ENCODE peak calls at places on chromosomes 5 and 9, in ten cellular contexts. B, J, R, V, P, T, Q, D, Z and X are unnamed samples.

GRCh38 chr5:6169660-6170059 is 208.7 kb downstream of the MED10 start:
- DNase-seq in B (no peak), J (no peak), R (no peak), V (no peak), P (no peak), T (no peak), Q (no peak), D (no peak), Z (no peak), X (no peak)

GRCh38 chr9:93060746-93061259 is 2.3 kb downstream of the SUSD3 start:
- DNase-seq in B (peak; percentile 66), J (no peak), R (no peak), V (no peak), P (no peak), T (no peak), Q (peak; percentile 41), D (peak; percentile 39), Z (no peak), X (no peak)

GRCh38 chr5:168172718-168173045 is 118.8 kb upstream of the WWC1 start:
- DNase-seq in B (peak; percentile 65), J (no peak), R (no peak), V (no peak), P (no peak), T (no peak), Q (no peak), D (no peak), Z (no peak), X (no peak)

GRCh38 chr9:26331223-26331622 is 561.4 kb downstream of the CAAP1 start:
- DNase-seq in B (no peak), J (no peak), R (no peak), V (no peak), P (no peak), T (no peak), Q (no peak), D (no peak), Z (no peak), X (no peak)

GRCh38 chr9:134437417-134438203 is 111.4 kb downstream of the RXRA start:
- DNase-seq in B (no peak), J (no peak), R (no peak), V (no peak), P (no peak), T (no peak), Q (no peak), D (no peak), Z (no peak), X (no peak)

GRCh38 chr9:3863114-3863528 is 337.3 kb upstream of the RFX3 start:
- DNase-seq in B (peak; percentile 95), J (no peak), R (peak; percentile 76), V (no peak), P (no peak), T (no peak), Q (peak; percentile 92), D (no peak), Z (peak; percentile 87), X (peak; percentile 28)

GRCh38 chr9:114060070-114060469 is 18.0 kb downstream of the AMBP start:
- DNase-seq in B (no peak), J (no peak), R (no peak), V (no peak), P (no peak), T (no peak), Q (no peak), D (no peak), Z (no peak), X (no peak)

GRCh38 chr9:6805532-6805931 is 47.8 kb downstream of the KDM4C start:
- DNase-seq in B (peak; percentile 59), J (no peak), R (no peak), V (no peak), P (no peak), T (no peak), Q (peak; percentile 80), D (no peak), Z (peak; percentile 61), X (no peak)

GRCh38 chr5:155027993-155028629 is 14.6 kb downstream of the KIF4B start:
- DNase-seq in B (no peak), J (no peak), R (peak; percentile 20), V (no peak), P (no peak), T (no peak), Q (no peak), D (no peak), Z (no peak), X (no peak)

GRCh38 chr9:123541441-123541840 is 185.4 kb downstream of the CRB2 start:
- DNase-seq in B (no peak), J (no peak), R (no peak), V (no peak), P (no peak), T (no peak), Q (no peak), D (no peak), Z (no peak), X (no peak)

GRCh38 chr5:126965061-126965475 is 65.3 kb downstream of the MARCHF3 start:
- DNase-seq in B (peak; percentile 84), J (no peak), R (peak; percentile 86), V (no peak), P (no peak), T (peak; percentile 1), Q (peak; percentile 97), D (no peak), Z (peak; percentile 80), X (no peak)

GRCh38 chr5:124180523-124181461 is 565.6 kb downstream of the ZNF608 start:
- DNase-seq in B (peak; percentile 75), J (no peak), R (no peak), V (no peak), P (no peak), T (no peak), Q (peak; percentile 21), D (no peak), Z (peak; percentile 69), X (no peak)

GRCh38 chr9:13568446-13568845 is 289.0 kb upstream of the MPDZ start:
- DNase-seq in B (peak; percentile 41), J (no peak), R (no peak), V (no peak), P (no peak), T (no peak), Q (no peak), D (no peak), Z (peak; percentile 18), X (no peak)

GRCh38 chr5:115304496-115304895 is 8.0 kb upstream of the CCDC112 start:
- DNase-seq in B (no peak), J (no peak), R (no peak), V (no peak), P (no peak), T (no peak), Q (no peak), D (no peak), Z (no peak), X (no peak)

DNA sequence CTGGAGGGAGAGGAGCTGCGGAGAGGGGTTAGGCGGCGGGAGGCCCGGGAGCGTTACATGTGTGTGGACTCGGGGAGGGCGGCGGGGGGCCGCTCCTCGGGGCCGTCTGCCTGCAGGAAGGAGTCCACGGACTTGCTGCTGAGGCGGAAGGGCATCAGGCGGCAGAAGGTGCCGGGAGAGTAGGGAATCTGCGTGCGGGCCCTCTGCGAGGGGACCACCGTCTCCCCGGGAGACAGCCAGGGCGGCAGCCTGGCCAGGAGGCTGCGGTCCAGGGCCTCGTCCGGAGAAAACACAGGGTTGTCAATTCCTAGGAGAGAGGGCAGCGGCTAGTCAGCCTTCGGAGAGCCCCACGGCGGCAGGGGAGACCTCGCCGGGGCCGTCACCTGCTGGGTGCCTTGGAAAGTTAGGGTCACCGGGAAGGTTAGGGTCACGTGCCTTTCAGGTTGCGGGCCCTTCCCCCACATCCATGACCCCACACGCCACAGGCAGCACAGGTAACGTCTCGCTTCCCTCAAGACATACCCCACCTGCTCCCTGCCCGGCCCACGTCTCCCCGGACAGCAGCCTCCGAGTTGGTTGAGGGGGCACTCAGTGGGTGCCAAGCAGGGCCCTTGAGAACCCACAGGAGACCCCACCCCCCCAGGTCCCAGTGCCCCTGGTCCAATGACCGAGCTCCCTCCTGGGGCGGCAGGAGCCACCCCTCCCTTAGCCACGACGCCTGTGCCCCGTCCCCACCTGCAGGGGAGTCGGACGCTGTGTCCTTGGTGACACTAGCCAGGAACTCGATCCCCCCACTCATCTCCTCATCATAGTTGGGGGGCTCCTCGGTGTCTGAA is 32.1 kb downstream of the EXOC3 start:
- DNase-seq in B (peak; percentile 3), J (no peak), R (peak; percentile 5), V (peak; percentile 53), P (no peak), T (no peak), Q (peak; percentile 9), D (peak; percentile 50), Z (peak; percentile 22), X (no peak)
- H3K4me3 ChIP-seq in B (peak overlapping the region; percentile 22), J (peak overlapping the region; percentile 17), R (peak overlapping the region; percentile 31), V (no peak overlapping the region), P (peak overlapping the region; percentile 25), T (peak overlapping the region; percentile 53), Q (peak overlapping the region; percentile 27), D (peak overlapping the region; percentile 43), Z (peak overlapping the region; percentile 59), X (peak overlapping the region; percentile 42)

GRCh38 chr5:1484416-1485319 is 39.1 kb downstream of the LPCAT1 start:
- DNase-seq in B (no peak), J (no peak), R (no peak), V (no peak), P (no peak), T (no peak), Q (no peak), D (no peak), Z (no peak), X (no peak)
- H3K36me3 ChIP-seq in B (peaks cover 25% of the 10 kb centered on the region), J (peaks cover 53% of the 10 kb centered on the region), R (peaks cover 15% of the 10 kb centered on the region), V (peaks cover 13% of the 10 kb centered on the region), P (peaks cover 31% of the 10 kb centered on the region), T (peaks cover 28% of the 10 kb centered on the region), Q (peaks cover 58% of the 10 kb centered on the region), D (peaks cover 81% of the 10 kb centered on the region), Z (peaks cover 34% of the 10 kb centered on the region), X (peaks cover 57% of the 10 kb centered on the region)

DNA sequence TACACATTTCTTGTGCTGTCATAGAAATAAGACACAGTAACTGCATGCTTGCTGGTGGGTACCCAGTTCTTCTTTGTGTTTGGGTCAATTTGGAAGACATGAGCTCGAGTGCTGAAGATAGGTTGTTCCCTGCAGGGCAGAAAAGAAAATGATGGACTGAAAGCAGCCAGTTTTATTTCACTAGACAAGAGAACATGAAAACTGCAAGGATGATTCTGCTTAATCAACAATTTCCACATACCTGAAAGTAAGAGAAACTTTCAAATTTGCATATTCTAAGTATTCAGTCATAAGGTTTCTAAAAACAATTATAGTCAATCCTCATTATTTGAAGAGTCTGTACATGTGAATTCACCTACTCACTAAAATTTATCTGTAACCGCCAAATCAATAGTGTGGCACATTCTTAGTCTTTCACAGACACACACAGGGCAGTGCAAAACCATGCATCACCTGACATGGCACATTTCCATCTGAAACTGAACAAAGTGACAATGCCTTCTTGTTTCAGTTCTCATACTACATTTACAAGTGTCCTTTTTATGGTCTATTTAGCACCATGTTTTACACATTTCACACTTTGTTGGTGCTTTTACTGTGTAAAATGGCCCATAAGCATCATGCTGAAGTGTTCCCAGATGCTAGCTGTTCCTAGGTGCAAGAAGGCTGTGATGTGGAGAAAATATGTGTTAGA is 56.9 kb downstream of the HOMER1 start:
- DNase-seq in B (no peak), J (no peak), R (no peak), V (no peak), P (no peak), T (no peak), Q (no peak), D (no peak), Z (no peak), X (no peak)
- H3K4me1 ChIP-seq in B (no peaks in the 10 kb centered on the region), J (no peaks in the 10 kb centered on the region), R (no peaks in the 10 kb centered on the region), V (no peaks in the 10 kb centered on the region), P (no peaks in the 10 kb centered on the region), T (no peaks in the 10 kb centered on the region), Q (no peaks in the 10 kb centered on the region), D (no peaks in the 10 kb centered on the region), Z (no peaks in the 10 kb centered on the region), X (no peaks in the 10 kb centered on the region)

DNA sequence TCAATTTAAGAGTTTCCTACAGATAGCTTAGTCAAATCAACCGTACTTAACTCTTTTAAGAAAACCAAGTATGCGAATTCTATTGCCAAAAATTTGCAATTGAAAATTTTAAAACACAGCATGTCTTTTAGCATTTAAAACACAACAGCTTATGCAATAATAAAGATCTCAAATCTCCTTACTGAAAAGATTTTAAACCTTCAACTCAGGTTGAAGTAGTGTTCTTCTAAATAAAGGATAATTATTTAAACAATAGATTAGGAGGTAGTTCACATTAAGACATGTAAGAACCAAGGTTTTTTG is 5.5 kb downstream of the NR3C1 start:
- DNase-seq in B (no peak), J (no peak), R (no peak), V (no peak), P (no peak), T (no peak), Q (no peak), D (no peak), Z (no peak), X (no peak)
- H3K4me3 ChIP-seq in B (peak overlapping the region; percentile 82), J (peak overlapping the region; percentile 83), R (peak overlapping the region; percentile 72), V (no peak overlapping the region), P (no peak overlapping the region), T (peak overlapping the region; percentile 86), Q (peak overlapping the region; percentile 11), D (peak overlapping the region; percentile 92), Z (peak overlapping the region; percentile 93), X (peak overlapping the region; percentile 94)